ENCODE peak calls at places on chromosomes 7 and 10, in four cellular contexts. L, G, Y and B are unnamed samples.

GRCh38 chr7:114997487-114998404 is 75.9 kb downstream of the MDFIC start:
- DNase-seq in L (no peak), G (no peak), Y (no peak), B (no peak)

GRCh38 chr10:36187382-36188042 is 545.4 kb upstream of the FZD8 start:
- DNase-seq in G (no peak), Y (no peak), L (no peak), B (no peak)

GRCh38 chr7:139828880-139829653 is at the start of gene TBXAS1:
- DNase-seq in G (peak), L (no peak), Y (no peak), B (no peak)

GRCh38 chr7:125516194-125516593 is 586.6 kb upstream of the POT1 start:
- DNase-seq in G (no peak), L (no peak), Y (no peak), B (no peak)

GRCh38 chr10:16748749-16749148 is 68.5 kb downstream of the RSU1 start:
- DNase-seq in Y (no peak), G (no peak), L (no peak), B (no peak)

GRCh38 chr7:29375641-29376562 is 181.3 kb downstream of the CHN2 start:
- DNase-seq in G (no peak), L (no peak), Y (no peak), B (no peak)

GRCh38 chr10:1187151-1187854 is 131.1 kb downstream of the WDR37 start:
- DNase-seq in G (no peak), Y (no peak), L (no peak), B (no peak)

GRCh38 chr7:34430456-34430855 is 227.6 kb upstream of the NPSR1 start:
- DNase-seq in L (no peak), Y (no peak), G (no peak), B (peak)

GRCh38 chr7:142733271-142733670 is 16.0 kb upstream of the PRSS1 start:
- DNase-seq in L (no peak), G (no peak), Y (no peak), B (no peak)

GRCh38 chr7:34260282-34260681 is 354.9 kb downstream of the BMPER start:
- DNase-seq in G (no peak), Y (no peak), L (no peak), B (no peak)

GRCh38 chr7:140723002-140723401 is 26.5 kb downstream of the NDUFB2 start:
- DNase-seq in G (no peak), L (no peak), Y (no peak), B (no peak)

DNA sequence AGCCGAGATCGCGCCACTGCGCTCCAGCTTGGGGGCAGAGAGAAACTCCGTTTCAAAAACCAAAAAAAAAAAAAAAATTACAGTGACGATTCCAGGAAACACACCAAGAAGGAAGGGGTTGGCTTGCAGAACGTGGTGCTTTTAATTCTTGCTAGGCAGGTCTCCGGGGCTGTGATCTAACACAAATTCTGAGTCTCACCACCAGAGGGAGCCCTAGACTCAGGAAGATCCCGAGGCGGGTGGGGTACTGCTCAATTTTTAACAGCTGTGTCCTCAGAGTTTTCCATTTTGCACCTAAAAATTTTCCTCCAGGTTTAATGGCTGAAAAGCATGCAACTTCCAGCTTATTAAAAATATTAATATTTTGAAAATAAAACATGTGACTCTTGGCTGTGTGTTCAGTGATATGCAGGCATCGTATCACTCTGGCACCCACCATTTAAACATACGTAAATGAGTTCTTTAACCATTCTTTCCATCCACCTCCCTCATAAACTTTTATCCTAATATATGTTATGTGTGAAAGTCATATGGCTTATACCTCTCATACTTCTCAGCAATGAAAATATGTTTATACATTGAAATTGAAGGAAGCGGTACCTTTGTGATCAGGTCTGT is 26.5 kb upstream of the NUB1 start:
- DNase-seq in Y (peak), L (peak), G (peak), B (peak)
- TF ChIP-seq SPI1 in Y (no peak), L (no peak), G (no peak), B (no peak)

GRCh38 chr10:129548534-129549130 is 81.6 kb downstream of the MGMT start:
- DNase-seq in G (no peak), Y (no peak), L (no peak), B (no peak)
- TF ChIP-seq SPI1 in G (no peak), Y (no peak), L (no peak), B (no peak)

GRCh38 chr7:1395211-1396070 is 63.8 kb downstream of the MICALL2 start:
- DNase-seq in Y (no peak), L (no peak), G (no peak), B (no peak)

GRCh38 chr7:1400351-1400750 is 58.9 kb downstream of the MICALL2 start:
- DNase-seq in L (no peak), G (no peak), Y (no peak), B (no peak)

GRCh38 chr7:1401011-1401410 is 58.3 kb downstream of the MICALL2 start:
- DNase-seq in L (no peak), Y (no peak), G (no peak), B (no peak)

GRCh38 chr7:1396195-1396594 is 63.1 kb downstream of the MICALL2 start:
- DNase-seq in Y (no peak), L (no peak), G (no peak), B (no peak)

GRCh38 chr7:1397491-1398327 is 61.6 kb downstream of the MICALL2 start:
- DNase-seq in Y (no peak), G (no peak), L (no peak), B (no peak)
- TF ChIP-seq SPI1 in Y (no peak), G (no peak), L (no peak), B (no peak)

GRCh38 chr10:98134117-98134430 is 383 bp upstream of the R3HCC1L start:
- DNase-seq in L (no peak), G (peak), Y (no peak), B (no peak)
- TF ChIP-seq SPI1 in L (no peak), G (no peak), Y (no peak), B (no peak)

GRCh38 chr7:28161319-28161718 is 19.3 kb downstream of the JAZF1 start:
- DNase-seq in G (no peak), Y (no peak), L (no peak), B (no peak)
- TF ChIP-seq SPI1 in G (no peak), Y (no peak), L (no peak), B (no peak)

GRCh38 chr10:78931333-78932083 is 137.3 kb upstream of the ZMIZ1 start:
- DNase-seq in Y (no peak), G (no peak), L (no peak), B (no peak)
- TF ChIP-seq SPI1 in Y (no peak), G (no peak), L (no peak), B (no peak)

DNA sequence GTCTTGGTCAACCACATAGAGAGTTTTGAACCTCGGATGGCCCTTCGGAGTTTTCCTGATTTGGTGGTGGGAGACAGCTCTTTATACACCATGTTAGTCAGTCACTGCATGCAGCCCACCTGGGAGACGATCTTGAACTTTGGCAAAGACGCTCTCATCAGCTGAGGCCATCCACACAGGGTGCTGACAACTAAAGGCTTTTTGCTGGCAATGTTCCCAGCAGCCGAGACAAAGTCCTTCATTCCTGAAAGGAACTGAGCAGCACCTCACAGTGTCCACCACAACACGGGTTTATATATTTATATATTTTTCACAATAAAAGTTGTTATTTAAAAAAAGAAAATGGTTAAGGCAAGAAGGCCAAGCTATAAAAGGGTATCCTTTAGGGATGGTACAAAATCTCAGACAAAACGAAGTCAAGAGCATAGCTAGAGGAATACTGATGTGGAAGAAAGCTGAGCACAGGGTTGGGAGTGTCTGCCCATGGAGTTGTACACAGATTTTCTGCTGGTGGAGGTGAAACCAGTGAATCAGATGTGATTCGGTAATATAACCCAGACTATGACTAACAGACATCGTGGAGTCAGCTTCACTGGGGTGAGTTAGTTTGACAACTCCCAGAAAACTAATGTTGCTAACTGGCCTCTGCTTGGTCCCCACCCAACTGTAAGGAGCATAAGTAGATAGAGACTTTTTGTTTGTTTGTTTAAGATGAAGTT is 27.4 kb upstream of the CAPZA2 start:
- DNase-seq in G (no peak), Y (no peak), L (no peak), B (no peak)
- TF ChIP-seq SPI1 in G (no peak), Y (no peak), L (no peak), B (no peak)

GRCh38 chr7:131225619-131226101 is 102.0 kb upstream of the MKLN1 start:
- DNase-seq in G (no peak), L (no peak), Y (no peak), B (no peak)
- TF ChIP-seq SPI1 in G (no peak), L (no peak), Y (no peak), B (no peak)